ENCODE peak calls at places on chromosomes 4 and X, in nine cellular contexts. K is body of pancreas, W is GM12891, X is esophagus squamous epithelium, M is uterus, L is K562, N is suprapubic skin, F is heart left ventricle, I is testis. R is an unnamed sample.

GRCh38 chr4:170465434-170465833 is 375.7 kb upstream of the AADAT start:
- DNase-seq in K (no peak), W (no peak), X (no peak), M (no peak), L (no peak), N (no peak), F (no peak), I (no peak), R (no peak)

GRCh38 chr4:149785686-149786431 is 29.8 kb downstream of the IQCM start:
- DNase-seq in K (no peak), W (no peak), X (no peak), M (no peak), L (no peak), N (no peak), F (no peak), I (no peak), R (no peak)

GRCh38 chrX:47446431-47446830 is 36.6 kb downstream of the ZNF41 start:
- DNase-seq in K (no peak), W (no peak), X (no peak), M (no peak), L (no peak), N (no peak), F (no peak), I (no peak), R (no peak)

GRCh38 chr4:18052158-18052557 is 30.6 kb upstream of the LCORL start:
- DNase-seq in K (no peak), W (no peak), X (no peak), M (no peak), L (no peak), N (no peak), F (no peak), I (no peak), R (no peak)

GRCh38 chr4:56512166-56512565 is 6.6 kb downstream of the ARL9 start:
- DNase-seq in K (no peak), W (no peak), X (no peak), M (no peak), L (no peak), N (no peak), F (no peak), I (no peak), R (no peak)

GRCh38 chrX:129738466-129739308 is at the start of gene XPNPEP2:
- DNase-seq in K (no peak), W (no peak), X (no peak), M (peak), L (no peak), N (peak), F (peak), I (no peak), R (no peak)

GRCh38 chrX:2875798-2876399 is 47.2 kb downstream of the GYG2 start:
- DNase-seq in K (no peak), W (no peak), X (no peak), M (no peak), L (no peak), N (no peak), F (no peak), I (no peak), R (peak)

GRCh38 chrX:100829730-100830129 is 9.5 kb downstream of the CSTF2 start:
- DNase-seq in K (no peak), W (no peak), X (no peak), M (no peak), L (no peak), N (no peak), F (no peak), I (no peak), R (peak)

GRCh38 chr4:56049428-56050212 is 100.9 kb downstream of the CEP135 start:
- DNase-seq in K (peak), W (peak), X (no peak), M (no peak), L (peak), N (no peak), F (no peak), I (peak), R (peak)

GRCh38 chrX:9911479-9911878 is 55.7 kb upstream of the CLDN34 start:
- DNase-seq in K (no peak), W (no peak), X (no peak), M (no peak), L (no peak), N (no peak), F (no peak), I (no peak), R (peak)

GRCh38 chrX:8607326-8607725 is 124.6 kb downstream of the ANOS1 start:
- DNase-seq in K (no peak), W (no peak), X (no peak), M (no peak), L (no peak), N (no peak), F (no peak), I (no peak), R (no peak)

GRCh38 chr4:95510145-95510544 is 38.6 kb downstream of the UNC5C start:
- DNase-seq in K (peak), W (no peak), X (no peak), M (no peak), L (peak), N (no peak), F (no peak), I (peak), R (peak)

GRCh38 chr4:40350627-40351227 is 15.6 kb downstream of the CHRNA9 start:
- DNase-seq in K (no peak), W (no peak), X (no peak), M (no peak), L (no peak), N (no peak), F (no peak), I (no peak), R (peak)

GRCh38 chrX:40502688-40503087 is 78.1 kb upstream of the ATP6AP2 start:
- DNase-seq in K (no peak), W (no peak), X (no peak), M (no peak), L (no peak), N (no peak), F (no peak), I (no peak), R (no peak)

GRCh38 chr4:142683503-142683902 is 162.6 kb downstream of the INPP4B start:
- DNase-seq in K (no peak), W (no peak), X (no peak), M (no peak), L (no peak), N (no peak), F (no peak), I (no peak), R (no peak)

GRCh38 chr4:124537971-124538370 is 174.6 kb downstream of the ANKRD50 start:
- DNase-seq in K (no peak), W (no peak), X (no peak), M (no peak), L (no peak), N (no peak), F (no peak), I (no peak), R (no peak)

GRCh38 chr4:169254546-169254983 is 16.2 kb downstream of the SH3RF1 start:
- DNase-seq in K (peak), W (no peak), X (no peak), M (peak), L (no peak), N (no peak), F (peak), I (peak), R (no peak)

GRCh38 chr4:83503974-83504373 is 19.1 kb upstream of the ABRAXAS1 start:
- DNase-seq in K (no peak), W (no peak), X (no peak), M (no peak), L (no peak), N (no peak), F (no peak), I (no peak), R (no peak)

GRCh38 chrX:7074908-7075204 is 72.7 kb upstream of the STS start:
- DNase-seq in K (no peak), W (no peak), X (no peak), M (no peak), L (no peak), N (no peak), F (no peak), I (no peak), R (no peak)

GRCh38 chr4:26220704-26221103 is 100.1 kb upstream of the RBPJ start:
- DNase-seq in K (no peak), W (no peak), X (no peak), M (no peak), L (no peak), N (no peak), F (no peak), I (no peak), R (no peak)

DNA sequence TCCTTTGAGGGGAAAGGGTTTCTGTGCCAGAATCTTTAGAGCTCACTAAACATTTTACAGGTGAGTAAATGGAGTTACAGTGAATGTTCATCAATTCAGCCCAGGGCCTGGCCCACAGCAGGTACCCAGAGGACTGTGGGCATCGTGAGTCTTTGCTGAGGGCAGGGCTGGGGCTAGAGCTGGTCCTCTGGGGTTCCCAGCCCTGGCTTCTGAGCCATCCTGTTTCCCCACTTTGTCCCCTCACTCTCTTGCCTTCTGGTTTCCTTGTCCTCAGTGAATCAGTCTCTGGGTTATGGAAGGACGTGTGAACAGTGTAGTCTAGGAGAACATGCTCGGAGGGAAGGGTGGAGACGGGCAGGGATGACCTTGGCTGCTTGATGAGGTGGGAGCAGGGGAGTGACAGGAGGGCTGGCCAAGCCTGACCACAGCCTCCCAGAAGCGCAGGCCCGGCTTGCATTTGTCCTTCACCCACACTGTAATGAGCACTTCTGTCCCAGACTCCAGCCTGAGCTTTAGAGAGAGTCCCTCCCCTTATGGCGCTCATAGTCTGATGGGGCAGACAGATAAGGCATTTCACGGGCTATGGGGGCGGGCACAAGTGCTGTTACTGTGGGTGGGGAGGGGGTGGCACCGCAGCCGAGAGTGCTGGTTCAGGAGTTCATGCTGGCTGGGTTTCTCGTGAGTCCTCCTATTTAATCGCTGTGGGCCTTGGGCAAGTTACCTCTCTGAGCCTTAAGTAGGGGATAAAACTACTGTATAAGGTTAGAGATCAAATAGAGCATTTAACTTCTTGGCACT is 17.3 kb downstream of the TBC1D14 start:
- DNase-seq in K (peak), W (no peak), X (no peak), M (no peak), L (peak), N (no peak), F (no peak), I (peak), R (peak)
- TF ChIP-seq POLR2A in K (peak), W (no peak), X (no peak), M (no peak), L (no peak), N (peak), F (no peak), I (no peak), R (no peak)

GRCh38 chrX:86047174-86047991 is at the start of gene CHM:
- DNase-seq in K (peak), W (peak), X (no peak), M (peak), L (peak), N (peak), F (peak), I (peak), R (peak)
- TF ChIP-seq POLR2A in K (peak), W (peak), X (no peak), M (peak), L (peak), N (no peak), F (no peak), I (no peak), R (peak)

DNA sequence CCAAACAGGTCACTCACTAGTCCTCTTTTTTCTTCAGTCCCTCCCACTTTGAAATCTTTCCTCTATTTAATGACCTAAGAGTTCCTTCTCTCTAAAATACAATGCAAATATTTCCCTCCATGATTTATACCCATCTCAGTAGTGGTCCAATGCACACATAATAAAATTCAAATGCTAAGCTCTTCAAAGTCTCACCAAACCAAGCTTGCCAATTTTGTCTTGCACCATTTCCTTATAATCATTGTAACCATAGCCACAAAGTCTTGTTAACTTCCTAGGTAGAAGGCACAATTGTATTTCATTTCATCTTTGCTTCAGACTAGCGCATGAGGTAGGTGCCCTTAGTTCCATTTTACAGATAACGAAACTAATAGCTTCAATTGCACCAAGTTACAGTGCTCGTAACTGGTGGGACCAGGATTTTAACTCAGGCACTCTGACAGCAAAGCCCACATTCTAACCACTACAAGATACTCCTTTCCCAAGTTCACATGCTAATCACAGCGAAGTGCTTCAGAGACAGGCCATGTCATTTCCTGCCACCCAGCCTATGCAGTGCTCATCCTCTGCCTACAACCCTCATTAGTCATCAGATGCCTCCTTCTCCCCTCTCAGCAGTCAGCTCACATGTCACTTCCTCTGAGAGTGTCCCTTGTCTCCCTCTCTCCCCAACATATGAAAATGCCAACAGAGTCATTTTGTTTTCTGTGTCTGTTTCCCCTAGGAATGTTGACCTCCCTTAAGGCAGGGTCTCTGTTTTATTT is 66.9 kb upstream of the PPARGC1A start:
- DNase-seq in K (no peak), W (no peak), X (no peak), M (no peak), L (no peak), N (no peak), F (no peak), I (no peak), R (peak)
- TF ChIP-seq POLR2A in K (no peak), W (no peak), X (no peak), M (no peak), L (no peak), N (no peak), F (no peak), I (no peak), R (no peak)

GRCh38 chrX:154011376-154012335 is 8.0 kb downstream of the IRAK1 start:
- DNase-seq in K (no peak), W (no peak), X (no peak), M (no peak), L (no peak), N (no peak), F (no peak), I (no peak), R (no peak)

GRCh38 chrX:154013001-154013421 is 6.7 kb downstream of the IRAK1 start:
- DNase-seq in K (no peak), W (no peak), X (no peak), M (no peak), L (no peak), N (no peak), F (no peak), I (no peak), R (no peak)

GRCh38 chrX:154010330-154011087 is 9.2 kb downstream of the IRAK1 start:
- DNase-seq in K (peak), W (no peak), X (no peak), M (no peak), L (no peak), N (no peak), F (no peak), I (peak), R (peak)

GRCh38 chrX:154013614-154014360 is 5.9 kb downstream of the IRAK1 start:
- DNase-seq in K (no peak), W (peak), X (no peak), M (no peak), L (peak), N (no peak), F (no peak), I (no peak), R (peak)

DNA sequence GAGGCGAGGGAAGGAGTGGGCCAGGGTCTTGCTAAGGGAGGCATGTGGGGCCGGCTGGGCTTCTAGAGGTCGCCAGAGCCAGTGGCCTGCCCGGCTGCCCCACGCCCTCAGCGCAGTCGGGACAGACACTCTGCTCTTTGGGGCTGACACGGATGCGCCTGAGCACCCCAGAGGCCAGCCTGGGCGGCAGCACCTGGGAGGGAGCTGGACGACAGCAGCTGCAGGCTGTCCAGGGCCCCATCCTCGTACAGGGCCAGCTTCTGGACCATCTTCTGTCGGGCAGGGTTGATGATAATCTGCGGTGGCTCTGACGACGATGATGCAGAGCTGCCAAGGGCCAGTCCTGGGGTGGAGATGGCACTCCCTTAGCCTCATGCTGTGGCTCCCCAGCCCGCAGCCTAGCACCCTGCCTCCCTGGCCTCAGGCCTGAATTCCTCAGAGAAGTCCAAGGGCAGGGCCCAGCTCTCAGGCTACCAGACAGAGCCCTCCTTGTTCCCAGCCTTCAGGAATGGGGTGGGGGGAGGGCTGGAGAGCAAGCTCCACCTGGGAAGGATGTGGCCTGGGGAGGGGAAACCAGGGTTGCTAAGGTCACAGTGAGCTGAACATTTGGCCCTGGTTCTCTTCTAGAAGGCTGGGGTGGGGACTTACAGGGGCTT is 7.2 kb downstream of the IRAK1 start:
- DNase-seq in K (peak), W (no peak), X (no peak), M (no peak), L (no peak), N (no peak), F (no peak), I (peak), R (no peak)
- TF ChIP-seq POLR2A in K (no peak), W (no peak), X (no peak), M (no peak), L (peak), N (no peak), F (no peak), I (no peak), R (no peak)

GRCh38 chrX:81577028-81577427 is 375.1 kb downstream of the SH3BGRL start:
- DNase-seq in K (no peak), W (no peak), X (no peak), M (no peak), L (no peak), N (no peak), F (no peak), I (no peak), R (no peak)
- TF ChIP-seq POLR2A in K (no peak), W (no peak), X (no peak), M (no peak), L (no peak), N (no peak), F (no peak), I (no peak), R (no peak)

R was measured in NB4.